ENCODE peak calls at places on chromosomes 6 and 20, in seven cellular contexts. One of them, this sample, is unnamed.
A peak's percentile ranks its signal among the peaks of the same experiment; 100 is the strongest.

GRCh38 chr6:133062702-133063319 is 178.3 kb upstream of the EYA4 start:
- DNase-seq in dorsolateral prefrontal cortex: no peak
- DNase-seq in cardiac fibroblast: peak; percentile 1
- DNase-seq in fibroblast of pulmonary artery: peak; percentile 4
- DNase-seq in bronchial epithelial cell: no peak
- DNase-seq in GM12865: no peak
- DNase-seq in stomach: no peak
- DNase-seq in this sample: no peak

GRCh38 chr20:49207071-49207470 is 12.1 kb upstream of the DDX27 start:
- DNase-seq in dorsolateral prefrontal cortex: no peak
- DNase-seq in cardiac fibroblast: no peak
- DNase-seq in fibroblast of pulmonary artery: no peak
- DNase-seq in bronchial epithelial cell: no peak
- DNase-seq in GM12865: peak; percentile 32
- DNase-seq in stomach: no peak
- DNase-seq in this sample: no peak

GRCh38 chr20:63697868-63698545 is 1.6 kb downstream of the TNFRSF6B start:
- DNase-seq in dorsolateral prefrontal cortex: peak; percentile 40
- DNase-seq in cardiac fibroblast: no peak
- DNase-seq in fibroblast of pulmonary artery: no peak
- DNase-seq in bronchial epithelial cell: no peak
- DNase-seq in GM12865: no peak
- DNase-seq in stomach: no peak
- DNase-seq in this sample: no peak

GRCh38 chr6:150627601-150628012 is 27.9 kb downstream of the PLEKHG1 start:
- DNase-seq in dorsolateral prefrontal cortex: no peak
- DNase-seq in cardiac fibroblast: peak; percentile 51
- DNase-seq in fibroblast of pulmonary artery: peak; percentile 68
- DNase-seq in bronchial epithelial cell: peak; percentile 36
- DNase-seq in GM12865: no peak
- DNase-seq in stomach: no peak
- DNase-seq in this sample: peak; percentile 18

GRCh38 chr20:20593447-20594170 is 118.8 kb downstream of the RALGAPA2 start:
- DNase-seq in dorsolateral prefrontal cortex: peak; percentile 52
- DNase-seq in cardiac fibroblast: peak; percentile 74
- DNase-seq in fibroblast of pulmonary artery: peak; percentile 56
- DNase-seq in bronchial epithelial cell: peak; percentile 39
- DNase-seq in GM12865: peak; percentile 66
- DNase-seq in stomach: no peak
- DNase-seq in this sample: peak; percentile 56

GRCh38 chr20:34112600-34113061 is 588 bp upstream of the EIF2S2 start:
- DNase-seq in dorsolateral prefrontal cortex: no peak
- DNase-seq in cardiac fibroblast: peak; percentile 62
- DNase-seq in fibroblast of pulmonary artery: peak; percentile 59
- DNase-seq in bronchial epithelial cell: peak; percentile 25
- DNase-seq in GM12865: peak; percentile 45
- DNase-seq in stomach: peak; percentile 32
- DNase-seq in this sample: peak; percentile 56

GRCh38 chr6:65776332-65776731 is 69.3 kb upstream of the EYS start:
- DNase-seq in dorsolateral prefrontal cortex: no peak
- DNase-seq in cardiac fibroblast: no peak
- DNase-seq in fibroblast of pulmonary artery: no peak
- DNase-seq in bronchial epithelial cell: peak; percentile 3
- DNase-seq in GM12865: no peak
- DNase-seq in stomach: no peak
- DNase-seq in this sample: no peak

GRCh38 chr6:85690071-85690470 is 47.4 kb upstream of the SYNCRIP start:
- DNase-seq in dorsolateral prefrontal cortex: no peak
- DNase-seq in cardiac fibroblast: no peak
- DNase-seq in fibroblast of pulmonary artery: no peak
- DNase-seq in bronchial epithelial cell: no peak
- DNase-seq in GM12865: no peak
- DNase-seq in stomach: no peak
- DNase-seq in this sample: no peak

GRCh38 chr20:42857446-42857845 is 332.3 kb downstream of the PTPRT start:
- DNase-seq in dorsolateral prefrontal cortex: no peak
- DNase-seq in cardiac fibroblast: no peak
- DNase-seq in fibroblast of pulmonary artery: no peak
- DNase-seq in bronchial epithelial cell: no peak
- DNase-seq in GM12865: no peak
- DNase-seq in stomach: no peak
- DNase-seq in this sample: no peak

GRCh38 chr6:149636116-149636515 is 12.4 kb downstream of the KATNA1 start:
- DNase-seq in dorsolateral prefrontal cortex: no peak
- DNase-seq in cardiac fibroblast: peak; percentile 52
- DNase-seq in fibroblast of pulmonary artery: peak; percentile 46
- DNase-seq in bronchial epithelial cell: peak; percentile 27
- DNase-seq in GM12865: no peak
- DNase-seq in stomach: no peak
- DNase-seq in this sample: peak; percentile 69

GRCh38 chr6:7974932-7975763 is 64.6 kb upstream of the TXNDC5 start:
- DNase-seq in dorsolateral prefrontal cortex: peak; percentile 89
- DNase-seq in cardiac fibroblast: peak; percentile 94
- DNase-seq in fibroblast of pulmonary artery: peak; percentile 100
- DNase-seq in bronchial epithelial cell: peak; percentile 90
- DNase-seq in GM12865: peak; percentile 28
- DNase-seq in stomach: peak; percentile 73
- DNase-seq in this sample: peak; percentile 97

GRCh38 chr6:93972791-93973190 is 553.4 kb upstream of the EPHA7 start:
- DNase-seq in dorsolateral prefrontal cortex: no peak
- DNase-seq in cardiac fibroblast: peak; percentile 9
- DNase-seq in fibroblast of pulmonary artery: no peak
- DNase-seq in bronchial epithelial cell: no peak
- DNase-seq in GM12865: no peak
- DNase-seq in stomach: no peak
- DNase-seq in this sample: no peak

GRCh38 chr20:55515831-55516230 is 489.5 kb downstream of the CBLN4 start:
- DNase-seq in dorsolateral prefrontal cortex: no peak
- DNase-seq in cardiac fibroblast: no peak
- DNase-seq in fibroblast of pulmonary artery: no peak
- DNase-seq in bronchial epithelial cell: peak; percentile 70
- DNase-seq in GM12865: no peak
- DNase-seq in stomach: no peak
- DNase-seq in this sample: no peak

GRCh38 chr6:14924126-14925024 is 321.5 kb upstream of the JARID2 start:
- DNase-seq in dorsolateral prefrontal cortex: no peak
- DNase-seq in cardiac fibroblast: no peak
- DNase-seq in fibroblast of pulmonary artery: no peak
- DNase-seq in bronchial epithelial cell: no peak
- DNase-seq in GM12865: no peak
- DNase-seq in stomach: no peak
- DNase-seq in this sample: peak; percentile 5

GRCh38 chr6:119442776-119443184 is 93.2 kb upstream of the MAN1A1 start:
- DNase-seq in dorsolateral prefrontal cortex: no peak
- DNase-seq in cardiac fibroblast: no peak
- DNase-seq in fibroblast of pulmonary artery: no peak
- DNase-seq in bronchial epithelial cell: no peak
- DNase-seq in GM12865: peak; percentile 72
- DNase-seq in stomach: no peak
- DNase-seq in this sample: no peak

GRCh38 chr6:40336296-40336695 is 250.9 kb downstream of the LRFN2 start:
- DNase-seq in dorsolateral prefrontal cortex: no peak
- DNase-seq in cardiac fibroblast: no peak
- DNase-seq in fibroblast of pulmonary artery: no peak
- DNase-seq in bronchial epithelial cell: no peak
- DNase-seq in GM12865: no peak
- DNase-seq in stomach: no peak
- DNase-seq in this sample: no peak

GRCh38 chr20:48705208-48706115 is 122.3 kb downstream of the PREX1 start:
- DNase-seq in dorsolateral prefrontal cortex: no peak
- DNase-seq in cardiac fibroblast: no peak
- DNase-seq in fibroblast of pulmonary artery: no peak
- DNase-seq in bronchial epithelial cell: no peak
- DNase-seq in GM12865: no peak
- DNase-seq in stomach: no peak
- DNase-seq in this sample: no peak

GRCh38 chr6:89368107-89368506 is 15.6 kb upstream of the UBE2J1 start:
- DNase-seq in dorsolateral prefrontal cortex: peak; percentile 57
- DNase-seq in cardiac fibroblast: peak; percentile 73
- DNase-seq in fibroblast of pulmonary artery: peak; percentile 75
- DNase-seq in bronchial epithelial cell: peak; percentile 36
- DNase-seq in GM12865: peak; percentile 73
- DNase-seq in stomach: peak; percentile 63
- DNase-seq in this sample: peak; percentile 53

GRCh38 chr6:90973158-90973557 is 386.3 kb upstream of the MAP3K7 start:
- DNase-seq in dorsolateral prefrontal cortex: no peak
- DNase-seq in cardiac fibroblast: no peak
- DNase-seq in fibroblast of pulmonary artery: no peak
- DNase-seq in bronchial epithelial cell: no peak
- DNase-seq in GM12865: no peak
- DNase-seq in stomach: no peak
- DNase-seq in this sample: no peak

GRCh38 chr6:159097256-159097655 is 52.5 kb upstream of the TAGAP start:
- DNase-seq in dorsolateral prefrontal cortex: no peak
- DNase-seq in cardiac fibroblast: no peak
- DNase-seq in fibroblast of pulmonary artery: no peak
- DNase-seq in bronchial epithelial cell: no peak
- DNase-seq in GM12865: no peak
- DNase-seq in stomach: no peak
- DNase-seq in this sample: no peak

GRCh38 chr6:105359419-105360366 is 43.2 kb downstream of the PREP start:
- DNase-seq in dorsolateral prefrontal cortex: no peak
- DNase-seq in cardiac fibroblast: peak; percentile 95
- DNase-seq in fibroblast of pulmonary artery: peak; percentile 93
- DNase-seq in bronchial epithelial cell: peak; percentile 94
- DNase-seq in GM12865: peak; percentile 26
- DNase-seq in stomach: no peak
- DNase-seq in this sample: peak; percentile 96

GRCh38 chr20:48329676-48330644 is 497.8 kb downstream of the PREX1 start:
- DNase-seq in dorsolateral prefrontal cortex: no peak
- DNase-seq in cardiac fibroblast: peak; percentile 15
- DNase-seq in fibroblast of pulmonary artery: peak; percentile 27
- DNase-seq in bronchial epithelial cell: peak; percentile 11
- DNase-seq in GM12865: peak; percentile 29
- DNase-seq in stomach: no peak
- DNase-seq in this sample: peak; percentile 41

GRCh38 chr20:13119583-13119982 is 101.5 kb upstream of the ISM1 start:
- DNase-seq in dorsolateral prefrontal cortex: no peak
- DNase-seq in cardiac fibroblast: peak; percentile 73
- DNase-seq in fibroblast of pulmonary artery: peak; percentile 77
- DNase-seq in bronchial epithelial cell: peak; percentile 60
- DNase-seq in GM12865: peak; percentile 66
- DNase-seq in stomach: no peak
- DNase-seq in this sample: peak; percentile 61

GRCh38 chr6:116447496-116448011 is 13.6 kb upstream of the CALHM6 start:
- DNase-seq in dorsolateral prefrontal cortex: no peak
- DNase-seq in cardiac fibroblast: peak; percentile 95
- DNase-seq in fibroblast of pulmonary artery: peak; percentile 99
- DNase-seq in bronchial epithelial cell: peak; percentile 84
- DNase-seq in GM12865: no peak
- DNase-seq in stomach: no peak
- DNase-seq in this sample: peak; percentile 97

GRCh38 chr6:25423358-25423757 is 144.2 kb downstream of the CARMIL1 start:
- DNase-seq in dorsolateral prefrontal cortex: no peak
- DNase-seq in cardiac fibroblast: no peak
- DNase-seq in fibroblast of pulmonary artery: no peak
- DNase-seq in bronchial epithelial cell: no peak
- DNase-seq in GM12865: no peak
- DNase-seq in stomach: no peak
- DNase-seq in this sample: no peak

GRCh38 chr6:169287675-169288074 is 34.0 kb upstream of the THBS2 start:
- DNase-seq in dorsolateral prefrontal cortex: no peak
- DNase-seq in cardiac fibroblast: no peak
- DNase-seq in fibroblast of pulmonary artery: no peak
- DNase-seq in bronchial epithelial cell: no peak
- DNase-seq in GM12865: no peak
- DNase-seq in stomach: no peak
- DNase-seq in this sample: no peak

GRCh38 chr6:19757036-19757435 is 80.1 kb upstream of the ID4 start:
- DNase-seq in dorsolateral prefrontal cortex: no peak
- DNase-seq in cardiac fibroblast: peak; percentile 67
- DNase-seq in fibroblast of pulmonary artery: peak; percentile 72
- DNase-seq in bronchial epithelial cell: peak; percentile 6
- DNase-seq in GM12865: no peak
- DNase-seq in stomach: no peak
- DNase-seq in this sample: peak; percentile 44

GRCh38 chr20:577167-577791 is 32.8 kb downstream of the TCF15 start:
- DNase-seq in dorsolateral prefrontal cortex: no peak
- DNase-seq in cardiac fibroblast: peak; percentile 30
- DNase-seq in fibroblast of pulmonary artery: peak; percentile 18
- DNase-seq in bronchial epithelial cell: peak; percentile 17
- DNase-seq in GM12865: peak; percentile 54
- DNase-seq in stomach: no peak
- DNase-seq in this sample: peak; percentile 11

GRCh38 chr6:16199792-16200191 is 38.6 kb upstream of the GMPR start:
- DNase-seq in dorsolateral prefrontal cortex: peak; percentile 52
- DNase-seq in cardiac fibroblast: no peak
- DNase-seq in fibroblast of pulmonary artery: no peak
- DNase-seq in bronchial epithelial cell: no peak
- DNase-seq in GM12865: no peak
- DNase-seq in stomach: no peak
- DNase-seq in this sample: no peak

GRCh38 chr6:128487055-128487454 is 33.3 kb downstream of the PTPRK start:
- DNase-seq in dorsolateral prefrontal cortex: no peak
- DNase-seq in cardiac fibroblast: no peak
- DNase-seq in fibroblast of pulmonary artery: no peak
- DNase-seq in bronchial epithelial cell: no peak
- DNase-seq in GM12865: no peak
- DNase-seq in stomach: no peak
- DNase-seq in this sample: no peak

GRCh38 chr6:127464881-127465459 is 5.8 kb upstream of the KIAA0408 start:
- DNase-seq in dorsolateral prefrontal cortex: peak; percentile 72
- DNase-seq in cardiac fibroblast: peak; percentile 83
- DNase-seq in fibroblast of pulmonary artery: peak; percentile 82
- DNase-seq in bronchial epithelial cell: peak; percentile 63
- DNase-seq in GM12865: peak; percentile 71
- DNase-seq in stomach: peak; percentile 70
- DNase-seq in this sample: peak; percentile 77

GRCh38 chr6:33411632-33412005 is 805 bp downstream of the PHF1 start:
- DNase-seq in dorsolateral prefrontal cortex: no peak
- DNase-seq in cardiac fibroblast: no peak
- DNase-seq in fibroblast of pulmonary artery: no peak
- DNase-seq in bronchial epithelial cell: no peak
- DNase-seq in GM12865: no peak
- DNase-seq in stomach: no peak
- DNase-seq in this sample: no peak

GRCh38 chr20:14959506-14960493 is 622.4 kb upstream of the FLRT3 start:
- DNase-seq in dorsolateral prefrontal cortex: no peak
- DNase-seq in cardiac fibroblast: no peak
- DNase-seq in fibroblast of pulmonary artery: peak; percentile 65
- DNase-seq in bronchial epithelial cell: peak; percentile 94
- DNase-seq in GM12865: no peak
- DNase-seq in stomach: no peak
- DNase-seq in this sample: no peak

GRCh38 chr20:41245086-41245707 is 72.3 kb downstream of the ZHX3 start:
- DNase-seq in dorsolateral prefrontal cortex: no peak
- DNase-seq in cardiac fibroblast: peak; percentile 43
- DNase-seq in fibroblast of pulmonary artery: peak; percentile 53
- DNase-seq in bronchial epithelial cell: no peak
- DNase-seq in GM12865: peak; percentile 4
- DNase-seq in stomach: no peak
- DNase-seq in this sample: peak; percentile 57

GRCh38 chr6:137970368-137970767 is 103.3 kb downstream of the TNFAIP3 start:
- DNase-seq in dorsolateral prefrontal cortex: no peak
- DNase-seq in cardiac fibroblast: no peak
- DNase-seq in fibroblast of pulmonary artery: no peak
- DNase-seq in bronchial epithelial cell: no peak
- DNase-seq in GM12865: peak; percentile 70
- DNase-seq in stomach: no peak
- DNase-seq in this sample: no peak

GRCh38 chr20:37500311-37500710 is 20.7 kb upstream of the NNAT start:
- DNase-seq in dorsolateral prefrontal cortex: no peak
- DNase-seq in cardiac fibroblast: no peak
- DNase-seq in fibroblast of pulmonary artery: no peak
- DNase-seq in bronchial epithelial cell: no peak
- DNase-seq in GM12865: no peak
- DNase-seq in stomach: peak; percentile 16
- DNase-seq in this sample: no peak

GRCh38 chr6:142760152-142760551 is 184.8 kb downstream of the HIVEP2 start:
- DNase-seq in dorsolateral prefrontal cortex: no peak
- DNase-seq in cardiac fibroblast: peak; percentile 86
- DNase-seq in fibroblast of pulmonary artery: peak; percentile 44
- DNase-seq in bronchial epithelial cell: peak; percentile 20
- DNase-seq in GM12865: no peak
- DNase-seq in stomach: no peak
- DNase-seq in this sample: peak; percentile 57

This sample was measured in iris pigment epithelial cell.